ENCODE peak calls at places on chromosomes 7 and 10, in ten cellular contexts. M is NCI-H1092 treated with DMSO at 0.1 percent for 48 hours; J is thoracic aorta; X is AG08396; B is foreskin keratinocyte; P is stimulated activated CD4-positive, alpha-beta T cell treated with anti-CD3 and anti-CD28 coated beads, Interleukin-2, amount 100 ng/mL, for 24 hours; T is iris pigment epithelial cell; G is adipocyte; V is foreskin fibroblast; U is GM12865. N is an unnamed sample.

GRCh38 chr10:24822557-24822956 is 98.9 kb upstream of the ARHGAP21 start:
- DNase-seq in M (no peak), J (no peak), X (no peak), B (no peak), P (peak; percentile 17), T (no peak), G (no peak), V (no peak), U (peak; percentile 45), N (no peak)

GRCh38 chr10:62308101-62308500 is 39.5 kb upstream of the RTKN2 start:
- DNase-seq in M (no peak), J (no peak), X (no peak), B (no peak), P (no peak), T (peak; percentile 6), G (peak; percentile 43), V (no peak), U (no peak), N (no peak)

GRCh38 chr10:110725809-110726641 is 81.9 kb downstream of the RBM20 start:
- DNase-seq in M (no peak), J (no peak), X (no peak), B (no peak), P (no peak), T (peak; percentile 76), G (peak; percentile 13), V (peak; percentile 9), U (no peak), N (no peak)

GRCh38 chr7:35727571-35727970 is 32.6 kb upstream of the HERPUD2 start:
- DNase-seq in M (no peak), J (no peak), X (no peak), B (no peak), P (no peak), T (no peak), G (peak; percentile 51), V (no peak), U (peak; percentile 87), N (no peak)

GRCh38 chr7:32518534-32519140 is 23.3 kb downstream of the AVL9 start:
- DNase-seq in M (peak; percentile 9), J (no peak), X (no peak), B (no peak), P (no peak), T (peak; percentile 37), G (no peak), V (no peak), U (no peak), N (no peak)

GRCh38 chr10:2928219-2928840 is 139.0 kb upstream of the PFKP start:
- DNase-seq in M (peak; percentile 77), J (no peak), X (peak; percentile 83), B (no peak), P (peak; percentile 82), T (peak; percentile 55), G (peak; percentile 82), V (peak; percentile 9), U (peak; percentile 73), N (peak; percentile 59)

GRCh38 chr7:147595076-147595475 is 995.5 kb upstream of the C7orf33 start:
- DNase-seq in M (no peak), J (no peak), X (no peak), B (no peak), P (no peak), T (no peak), G (no peak), V (no peak), U (no peak), N (no peak)

GRCh38 chr10:88608052-88608732 is 21.6 kb downstream of the LIPJ start:
- DNase-seq in M (no peak), J (no peak), X (no peak), B (no peak), P (no peak), T (no peak), G (no peak), V (no peak), U (peak; percentile 78), N (no peak)

GRCh38 chr7:32594965-32595364 is 99.7 kb downstream of the AVL9 start:
- DNase-seq in M (no peak), J (no peak), X (no peak), B (no peak), P (no peak), T (peak; percentile 27), G (no peak), V (no peak), U (no peak), N (no peak)

GRCh38 chr7:101739757-101740398 is 77.5 kb upstream of the CUX1 start:
- DNase-seq in M (no peak), J (no peak), X (no peak), B (no peak), P (no peak), T (no peak), G (no peak), V (no peak), U (peak; percentile 43), N (no peak)

GRCh38 chr7:155193716-155194115 is 104.0 kb upstream of the INSIG1 start:
- DNase-seq in M (no peak), J (no peak), X (no peak), B (no peak), P (no peak), T (no peak), G (no peak), V (no peak), U (no peak), N (no peak)

GRCh38 chr7:148238926-148239325 is 351.6 kb upstream of the C7orf33 start:
- DNase-seq in M (no peak), J (no peak), X (no peak), B (no peak), P (no peak), T (peak; percentile 3), G (peak; percentile 2), V (no peak), U (no peak), N (no peak)

GRCh38 chr7:148773344-148773743 is 74.6 kb downstream of the CUL1 start:
- DNase-seq in M (no peak), J (no peak), X (no peak), B (no peak), P (peak; percentile 17), T (peak; percentile 7), G (no peak), V (no peak), U (peak; percentile 56), N (no peak)

GRCh38 chr7:55140981-55141278 is 122.1 kb downstream of the EGFR start:
- DNase-seq in M (peak; percentile 62), J (no peak), X (no peak), B (no peak), P (no peak), T (no peak), G (no peak), V (no peak), U (no peak), N (no peak)

GRCh38 chr10:86004310-86004709 is 362.3 kb downstream of the GRID1 start:
- DNase-seq in M (no peak), J (no peak), X (no peak), B (no peak), P (no peak), T (no peak), G (no peak), V (no peak), U (no peak), N (no peak)

GRCh38 chr7:88176190-88176589 is 43.6 kb downstream of the SRI start:
- DNase-seq in M (no peak), J (no peak), X (no peak), B (no peak), P (no peak), T (no peak), G (no peak), V (no peak), U (no peak), N (no peak)

GRCh38 chr7:80047032-80047431 is 87.6 kb upstream of the GNAI1 start:
- DNase-seq in M (peak; percentile 60), J (no peak), X (no peak), B (no peak), P (no peak), T (no peak), G (no peak), V (no peak), U (no peak), N (no peak)

GRCh38 chr10:30986027-30986672 is 45.5 kb downstream of the ZNF438 start:
- DNase-seq in M (no peak), J (no peak), X (no peak), B (peak; percentile 67), P (no peak), T (peak; percentile 90), G (peak; percentile 72), V (peak; percentile 56), U (no peak), N (no peak)

GRCh38 chr7:125878990-125879389 is 949.4 kb upstream of the POT1 start:
- DNase-seq in M (no peak), J (no peak), X (no peak), B (no peak), P (no peak), T (no peak), G (no peak), V (no peak), U (no peak), N (no peak)

GRCh38 chr10:86461963-86462804 is 59.4 kb downstream of the WAPL start:
- DNase-seq in M (no peak), J (no peak), X (no peak), B (no peak), P (no peak), T (no peak), G (no peak), V (no peak), U (no peak), N (no peak)